ENCODE peak calls at places on chromosomes 2 and 18, in eight cellular contexts. N is aorta, A is heart left ventricle, C is tibial artery, P is PC-3, Z is adipocyte, W is mammary epithelial cell, D is DND-41. B is an unnamed sample.

GRCh38 chr2:235851841-235852527 is 316.2 kb downstream of the GBX2 start:
- DNase-seq in N (no peak), A (no peak), C (no peak), P (no peak), Z (no peak), W (no peak), D (no peak), B (no peak)

GRCh38 chr18:36758623-36759022 is 70.2 kb downstream of the TPGS2 start:
- DNase-seq in N (no peak), A (no peak), C (no peak), P (no peak), Z (no peak), W (no peak), D (no peak), B (no peak)

GRCh38 chr18:59667488-59667887 is 29.7 kb downstream of the CCBE1 start:
- DNase-seq in N (no peak), A (no peak), C (no peak), P (no peak), Z (no peak), W (no peak), D (no peak), B (no peak)

GRCh38 chr2:144230452-144231085 is 289.4 kb downstream of the ZEB2 start:
- DNase-seq in N (no peak), A (no peak), C (no peak), P (peak; percentile 47), Z (peak; percentile 64), W (peak; percentile 10), D (no peak), B (no peak)

GRCh38 chr2:215831296-215831913 is 181.9 kb downstream of the MREG start:
- DNase-seq in N (no peak), A (peak; percentile 69), C (no peak), P (no peak), Z (peak; percentile 56), W (no peak), D (peak; percentile 41), B (no peak)

GRCh38 chr2:187519419-187520120 is 34.7 kb downstream of the TFPI start:
- DNase-seq in N (no peak), A (no peak), C (no peak), P (no peak), Z (no peak), W (no peak), D (no peak), B (no peak)

GRCh38 chr2:127683766-127684165 is 8.4 kb upstream of the LIMS2 start:
- DNase-seq in N (no peak), A (peak; percentile 56), C (no peak), P (no peak), Z (peak; percentile 51), W (no peak), D (no peak), B (no peak)

GRCh38 chr2:64735504-64735903 is 81.8 kb upstream of the SERTAD2 start:
- DNase-seq in N (no peak), A (no peak), C (no peak), P (no peak), Z (no peak), W (no peak), D (no peak), B (no peak)

GRCh38 chr2:234873828-234874173 is 78.0 kb upstream of the SH3BP4 start:
- DNase-seq in N (no peak), A (peak; percentile 52), C (no peak), P (no peak), Z (peak; percentile 5), W (no peak), D (no peak), B (no peak)

GRCh38 chr2:233422050-233422639 is 67.9 kb downstream of the DGKD start:
- DNase-seq in N (no peak), A (no peak), C (peak; percentile 65), P (peak; percentile 93), Z (no peak), W (no peak), D (peak; percentile 56), B (peak; percentile 94)

GRCh38 chr18:30855762-30856161 is 186.8 kb downstream of the DSC3 start:
- DNase-seq in N (no peak), A (no peak), C (no peak), P (no peak), Z (no peak), W (no peak), D (no peak), B (no peak)

GRCh38 chr2:45851111-45851510 is 199.6 kb downstream of the PRKCE start:
- DNase-seq in N (no peak), A (no peak), C (no peak), P (peak; percentile 59), Z (no peak), W (peak; percentile 32), D (no peak), B (no peak)

GRCh38 chr2:239252433-239253200 is 148.2 kb downstream of the HDAC4 start:
- DNase-seq in N (peak; percentile 89), A (peak; percentile 83), C (peak; percentile 72), P (no peak), Z (no peak), W (no peak), D (no peak), B (no peak)

GRCh38 chr18:22324191-22325131 is 93.3 kb downstream of the CTAGE1 start:
- DNase-seq in N (peak; percentile 88), A (peak; percentile 84), C (peak; percentile 84), P (no peak), Z (no peak), W (no peak), D (no peak), B (no peak)

GRCh38 chr2:173803344-173803893 is 161.8 kb downstream of the SP3 start:
- DNase-seq in N (no peak), A (no peak), C (no peak), P (no peak), Z (no peak), W (no peak), D (no peak), B (no peak)

GRCh38 chr18:44507729-44508325 is 172.9 kb upstream of the SETBP1 start:
- DNase-seq in N (peak; percentile 74), A (no peak), C (peak; percentile 67), P (no peak), Z (no peak), W (no peak), D (peak; percentile 86), B (no peak)

GRCh38 chr2:5236308-5236707 is 455.9 kb upstream of the SOX11 start:
- DNase-seq in N (no peak), A (no peak), C (no peak), P (no peak), Z (no peak), W (no peak), D (no peak), B (no peak)

GRCh38 chr2:187877391-187877790 is 323.2 kb upstream of the TFPI start:
- DNase-seq in N (no peak), A (no peak), C (no peak), P (no peak), Z (no peak), W (no peak), D (no peak), B (no peak)

DNA sequence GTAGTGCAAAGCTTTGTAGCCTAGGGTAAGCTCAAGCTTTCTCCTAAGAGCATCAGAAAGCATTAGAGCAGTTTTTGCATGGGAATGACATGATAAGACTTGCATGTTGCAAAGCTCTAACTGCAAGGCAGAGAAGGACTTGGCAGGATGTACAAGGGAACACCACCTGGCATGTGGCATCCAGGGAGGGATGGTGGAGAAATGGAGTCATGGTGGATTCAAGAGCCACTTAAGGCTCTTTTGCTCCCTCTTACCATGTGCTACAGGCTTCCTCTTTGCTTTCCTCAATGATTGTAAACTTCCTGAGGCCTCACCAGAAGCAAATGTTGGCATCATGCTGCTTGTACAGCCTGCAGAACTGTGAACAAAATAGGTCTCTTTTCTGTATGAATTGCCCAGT is 266.0 kb downstream of the GLI2 start:
- DNase-seq in N (no peak), A (no peak), C (no peak), P (no peak), Z (no peak), W (no peak), D (no peak), B (no peak)
- H3K4me3 ChIP-seq in N (no peak overlapping the region), A (no peak overlapping the region), C (no peak overlapping the region), P (no peak overlapping the region), Z (no peak overlapping the region), W (no peak overlapping the region), D (no peak overlapping the region), B (no peak overlapping the region)

DNA sequence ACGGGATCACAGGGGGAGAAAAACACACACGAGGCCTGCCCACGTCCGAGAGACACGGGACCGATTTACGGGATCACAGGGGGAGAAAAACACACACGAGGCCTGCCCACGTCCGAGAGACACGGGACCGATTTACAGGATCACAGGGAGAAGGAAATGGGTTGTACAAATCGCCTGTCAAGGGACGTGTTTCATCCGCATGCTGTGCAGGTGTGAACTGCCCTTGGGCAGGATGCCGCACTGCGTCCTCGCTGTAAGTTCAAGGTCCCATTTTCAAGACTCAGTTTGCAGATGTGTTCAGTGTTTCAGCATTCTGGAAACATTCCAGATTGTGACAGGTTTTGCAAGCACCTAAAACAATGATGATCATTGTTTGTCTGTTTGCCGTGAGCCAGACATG is 2.3 kb upstream of the KCNG2 start:
- DNase-seq in N (peak; percentile 54), A (no peak), C (no peak), P (no peak), Z (no peak), W (peak; percentile 24), D (no peak), B (no peak)
- H3K27me3 ChIP-seq in N (no peaks in the 10 kb centered on the region), A (peaks cover 40% of the 10 kb centered on the region), C (peaks cover 5% of the 10 kb centered on the region), P (peaks cover 15% of the 10 kb centered on the region), Z (peaks cover 43% of the 10 kb centered on the region), W (peaks cover 20% of the 10 kb centered on the region), D (no peaks in the 10 kb centered on the region), B (peaks cover 8% of the 10 kb centered on the region)

DNA sequence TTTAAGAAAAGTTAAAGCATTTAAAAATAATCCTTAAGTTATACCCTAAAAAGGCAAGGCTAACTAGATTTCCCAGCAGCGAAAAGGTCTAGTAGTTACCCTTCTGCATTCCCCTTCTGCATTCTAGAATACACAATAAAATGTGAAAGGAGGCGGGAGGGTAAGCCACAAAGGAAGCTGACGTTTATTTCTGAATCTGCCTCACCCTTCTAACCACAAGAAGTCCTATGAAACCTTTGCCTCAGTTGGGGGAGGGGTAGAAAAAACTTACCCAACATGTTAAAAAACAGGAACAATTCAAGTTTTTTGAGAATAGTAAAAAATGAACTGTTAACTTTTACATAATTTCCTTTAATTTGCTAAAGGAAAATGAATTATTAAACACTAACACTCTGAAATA is 11.3 kb downstream of the STK17B start:
- DNase-seq in N (no peak), A (no peak), C (no peak), P (peak; percentile 95), Z (peak; percentile 92), W (peak; percentile 84), D (peak; percentile 79), B (peak; percentile 87)
- H3K4me3 ChIP-seq in N (no peak overlapping the region), A (peak overlapping the region; percentile 24), C (no peak overlapping the region), P (peak overlapping the region; percentile 41), Z (peak overlapping the region; percentile 54), W (peak overlapping the region; percentile 34), D (no peak overlapping the region), B (peak overlapping the region; percentile 100)

GRCh38 chr18:72940509-72940908 is 72.7 kb upstream of the NETO1 start:
- DNase-seq in N (no peak), A (no peak), C (no peak), P (no peak), Z (no peak), W (no peak), D (no peak), B (no peak)

GRCh38 chr18:72942766-72943165 is 75.0 kb upstream of the NETO1 start:
- DNase-seq in N (no peak), A (no peak), C (no peak), P (peak; percentile 25), Z (no peak), W (peak; percentile 63), D (no peak), B (no peak)

GRCh38 chr18:72935744-72936143 is 68.0 kb upstream of the NETO1 start:
- DNase-seq in N (no peak), A (no peak), C (no peak), P (no peak), Z (no peak), W (no peak), D (no peak), B (no peak)

GRCh38 chr18:72941001-72941400 is 73.2 kb upstream of the NETO1 start:
- DNase-seq in N (no peak), A (no peak), C (no peak), P (peak; percentile 12), Z (peak; percentile 4), W (peak; percentile 9), D (no peak), B (no peak)
- H3K27me3 ChIP-seq in N (no peaks in the 10 kb centered on the region), A (no peaks in the 10 kb centered on the region), C (no peaks in the 10 kb centered on the region), P (no peaks in the 10 kb centered on the region), Z (no peaks in the 10 kb centered on the region), W (no peaks in the 10 kb centered on the region), D (no peaks in the 10 kb centered on the region), B (no peaks in the 10 kb centered on the region)